ENCODE peak calls at places on chromosomes 5 and 9, in seven cellular contexts. One of them, this sample, is unnamed.

GRCh38 chr5:67077296-67077695 is 119.3 kb downstream of the CD180 start:
- DNase-seq in neural crest cell: no peak
- DNase-seq in WTC11: no peak
- DNase-seq in OCI-M1: no peak
- DNase-seq in neuronal stem cell: no peak
- DNase-seq in GOT3: no peak
- DNase-seq in fibroblast of villous mesenchyme: no peak
- DNase-seq in this sample: no peak

GRCh38 chr9:33737811-33738606 is 57.4 kb upstream of the PRSS3 start:
- DNase-seq in neural crest cell: peak; percentile 35
- DNase-seq in WTC11: peak; percentile 64
- DNase-seq in OCI-M1: peak; percentile 80
- DNase-seq in neuronal stem cell: peak; percentile 12
- DNase-seq in GOT3: no peak
- DNase-seq in fibroblast of villous mesenchyme: peak; percentile 62
- DNase-seq in this sample: peak; percentile 64

GRCh38 chr5:74296685-74297084 is 343.8 kb downstream of the ENC1 start:
- DNase-seq in neural crest cell: no peak
- DNase-seq in WTC11: no peak
- DNase-seq in OCI-M1: no peak
- DNase-seq in neuronal stem cell: no peak
- DNase-seq in GOT3: no peak
- DNase-seq in fibroblast of villous mesenchyme: peak; percentile 17
- DNase-seq in this sample: no peak

GRCh38 chr5:116536279-116537161 is 38.1 kb downstream of the SEMA6A start:
- DNase-seq in neural crest cell: no peak
- DNase-seq in WTC11: no peak
- DNase-seq in OCI-M1: no peak
- DNase-seq in neuronal stem cell: no peak
- DNase-seq in GOT3: no peak
- DNase-seq in fibroblast of villous mesenchyme: no peak
- DNase-seq in this sample: no peak

GRCh38 chr9:137435980-137436760 is 5.0 kb downstream of the ENTPD8 start:
- DNase-seq in neural crest cell: no peak
- DNase-seq in WTC11: peak; percentile 11
- DNase-seq in OCI-M1: peak; percentile 77
- DNase-seq in neuronal stem cell: no peak
- DNase-seq in GOT3: peak; percentile 7
- DNase-seq in fibroblast of villous mesenchyme: peak; percentile 81
- DNase-seq in this sample: peak; percentile 30

GRCh38 chr9:86181379-86182315 is 77.8 kb downstream of the C9orf153 start:
- DNase-seq in neural crest cell: no peak
- DNase-seq in WTC11: no peak
- DNase-seq in OCI-M1: no peak
- DNase-seq in neuronal stem cell: no peak
- DNase-seq in GOT3: no peak
- DNase-seq in fibroblast of villous mesenchyme: no peak
- DNase-seq in this sample: no peak

GRCh38 chr5:82421119-82421518 is 143.0 kb upstream of the RPS23 start:
- DNase-seq in neural crest cell: no peak
- DNase-seq in WTC11: no peak
- DNase-seq in OCI-M1: peak; percentile 85
- DNase-seq in neuronal stem cell: no peak
- DNase-seq in GOT3: no peak
- DNase-seq in fibroblast of villous mesenchyme: peak; percentile 80
- DNase-seq in this sample: no peak

GRCh38 chr9:124292696-124293593 is 35.2 kb downstream of the NEK6 start:
- DNase-seq in neural crest cell: no peak
- DNase-seq in WTC11: no peak
- DNase-seq in OCI-M1: no peak
- DNase-seq in neuronal stem cell: no peak
- DNase-seq in GOT3: no peak
- DNase-seq in fibroblast of villous mesenchyme: no peak
- DNase-seq in this sample: no peak

GRCh38 chr5:173290477-173291131 is 37.6 kb downstream of the STC2 start:
- DNase-seq in neural crest cell: peak; percentile 37
- DNase-seq in WTC11: no peak
- DNase-seq in OCI-M1: no peak
- DNase-seq in neuronal stem cell: no peak
- DNase-seq in GOT3: no peak
- DNase-seq in fibroblast of villous mesenchyme: peak; percentile 71
- DNase-seq in this sample: no peak